ENCODE peak calls at places on chromosomes 16 and 17, in nine cellular contexts. C is GM23338, Q is HCT116, P is sigmoid colon, L is GM12892, J is upper lobe of left lung, H is stomach, F is prostate gland, R is HL-60. K is an unnamed sample.
A peak's percentile ranks its signal among the peaks of the same experiment; 100 is the strongest.

GRCh38 chr17:73924488-73925186 is 278.8 kb upstream of the RPL38 start:
- DNase-seq in C (no peak), Q (no peak), P (no peak), L (no peak), J (no peak), H (no peak), F (no peak), R (no peak), K (no peak)

GRCh38 chr17:32813021-32813420 is 63.9 kb downstream of the MYO1D start:
- DNase-seq in C (no peak), Q (no peak), P (no peak), L (no peak), J (no peak), H (no peak), F (no peak), R (no peak), K (no peak)

GRCh38 chr17:13601317-13601775 is 383 bp downstream of the HS3ST3A1 start:
- DNase-seq in C (peak; percentile 48), Q (no peak), P (peak; percentile 65), L (peak; percentile 10), J (no peak), H (no peak), F (no peak), R (no peak), K (no peak)

GRCh38 chr17:68489919-68490318 is 22.3 kb upstream of the PRKAR1A start:
- DNase-seq in C (no peak), Q (no peak), P (no peak), L (no peak), J (no peak), H (no peak), F (no peak), R (no peak), K (no peak)

GRCh38 chr16:27963471-27963965 is 100.0 kb downstream of the GSG1L start:
- DNase-seq in C (no peak), Q (no peak), P (peak; percentile 13), L (no peak), J (no peak), H (no peak), F (no peak), R (no peak), K (no peak)

GRCh38 chr17:32928527-32929287 is 754 bp downstream of the TMEM98 start:
- DNase-seq in C (no peak), Q (no peak), P (no peak), L (no peak), J (no peak), H (no peak), F (no peak), R (no peak), K (no peak)

GRCh38 chr17:3710951-3711383 is 12.7 kb upstream of the HASPIN start:
- DNase-seq in C (peak; percentile 41), Q (no peak), P (no peak), L (peak; percentile 72), J (peak; percentile 52), H (no peak), F (no peak), R (no peak), K (no peak)

GRCh38 chr16:1010266-1010665 is 28.7 kb downstream of the SOX8 start:
- DNase-seq in C (no peak), Q (no peak), P (no peak), L (no peak), J (no peak), H (no peak), F (no peak), R (no peak), K (no peak)

GRCh38 chr17:37239690-37240344 is 136.0 kb upstream of the C17orf78 start:
- DNase-seq in C (peak; percentile 33), Q (peak; percentile 3), P (no peak), L (no peak), J (no peak), H (no peak), F (no peak), R (no peak), K (no peak)

GRCh38 chr17:45722161-45722560 is 62.0 kb upstream of the CRHR1 start:
- DNase-seq in C (peak; percentile 77), Q (peak; percentile 16), P (no peak), L (no peak), J (no peak), H (no peak), F (no peak), R (no peak), K (no peak)

GRCh38 chr17:83085103-83085502 is 5.7 kb downstream of the METRNL start:
- DNase-seq in C (no peak), Q (no peak), P (no peak), L (no peak), J (no peak), H (no peak), F (no peak), R (no peak), K (no peak)

GRCh38 chr17:75611746-75612437 is 21.3 kb upstream of the SMIM5 start:
- DNase-seq in C (no peak), Q (no peak), P (no peak), L (no peak), J (no peak), H (no peak), F (no peak), R (no peak), K (no peak)

GRCh38 chr17:80367510-80367909 is 47.5 kb upstream of the ENDOV start:
- DNase-seq in C (peak; percentile 19), Q (no peak), P (peak; percentile 29), L (no peak), J (no peak), H (no peak), F (no peak), R (no peak), K (no peak)

GRCh38 chr17:80365001-80365965 is 49.7 kb upstream of the ENDOV start:
- DNase-seq in C (no peak), Q (no peak), P (peak; percentile 45), L (no peak), J (no peak), H (no peak), F (no peak), R (no peak), K (peak; percentile 40)

GRCh38 chr17:80363518-80364090 is 51.4 kb upstream of the ENDOV start:
- DNase-seq in C (no peak), Q (no peak), P (peak; percentile 65), L (no peak), J (no peak), H (no peak), F (no peak), R (no peak), K (no peak)

GRCh38 chr17:80364091-80364691 is 50.8 kb upstream of the ENDOV start:
- DNase-seq in C (peak; percentile 65), Q (peak; percentile 8), P (peak; percentile 65), L (no peak), J (no peak), H (no peak), F (no peak), R (peak; percentile 39), K (peak; percentile 50)

DNA sequence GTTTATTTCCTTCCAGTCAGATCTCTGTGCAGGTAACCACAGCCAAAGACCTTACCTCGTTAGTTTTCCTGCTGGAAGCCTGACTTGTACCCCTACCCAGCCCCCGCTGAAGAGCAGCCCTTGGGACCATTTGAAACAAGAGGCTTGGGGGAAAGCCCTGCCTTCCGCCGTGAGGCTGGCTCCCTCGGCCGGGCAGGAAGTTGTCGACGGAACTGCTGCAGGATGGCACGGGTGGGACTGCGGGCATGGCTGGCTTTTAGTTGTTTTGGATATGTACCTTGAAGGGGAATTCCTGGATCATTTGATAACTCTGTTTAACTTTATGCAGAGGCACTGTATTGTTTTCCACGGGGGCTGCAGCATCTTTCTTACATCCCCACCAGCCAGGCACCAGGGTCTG is 49.0 kb upstream of the ENDOV start:
- DNase-seq in C (no peak), Q (no peak), P (peak; percentile 55), L (no peak), J (no peak), H (no peak), F (no peak), R (no peak), K (no peak)
- TF ChIP-seq POLR2AphosphoS5 in C (no peak), Q (no peak), P (no peak), L (no peak), J (no peak), H (no peak), F (no peak), R (no peak), K (no peak)

DNA sequence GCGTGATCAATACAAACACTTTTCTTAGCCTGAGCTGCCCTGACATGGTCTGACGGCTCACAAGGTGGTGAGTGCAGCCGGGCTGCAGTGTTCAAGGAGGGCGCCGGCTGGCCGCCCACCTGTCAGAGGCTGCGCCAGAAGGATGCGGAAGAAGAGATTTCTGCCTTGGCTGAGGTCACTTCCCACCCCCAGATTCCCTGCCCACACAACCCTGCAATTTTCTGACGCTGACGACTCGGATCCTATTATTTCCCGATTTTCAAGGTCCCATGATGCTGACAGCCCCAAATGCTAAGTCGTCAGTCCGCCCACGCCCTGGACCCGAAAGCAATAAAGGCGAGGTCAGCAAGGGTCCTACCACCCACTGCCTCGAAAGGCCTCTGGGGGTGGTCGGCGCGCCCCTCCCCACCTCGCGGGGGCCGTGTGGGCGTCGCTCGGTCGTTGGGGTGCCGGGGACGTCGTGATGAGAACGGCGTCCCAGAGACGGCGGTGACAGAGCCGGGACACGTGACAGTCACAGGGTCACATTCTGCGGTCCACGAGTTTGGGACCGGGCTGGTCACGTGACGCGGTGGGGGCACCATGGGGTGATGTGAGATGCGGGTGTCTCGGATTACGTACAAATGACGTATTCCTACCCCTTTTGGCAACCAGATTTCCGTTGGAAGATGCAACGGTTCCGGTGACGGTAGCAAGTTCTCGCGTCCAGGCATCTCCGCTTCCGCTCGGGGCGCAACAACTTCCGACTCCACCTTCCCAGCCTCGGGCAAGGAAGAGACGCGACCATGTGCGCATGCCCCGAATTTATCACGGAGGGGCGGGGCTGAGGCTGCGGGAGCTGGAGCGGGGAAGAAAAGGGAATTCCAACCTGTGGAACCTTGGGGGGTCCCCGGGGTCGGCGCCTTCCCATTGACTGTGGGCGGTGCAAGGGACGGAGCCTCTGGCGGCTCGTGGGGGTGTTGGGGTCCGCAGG is at the start of gene STX4:
- DNase-seq in C (peak; percentile 99), Q (peak; percentile 89), P (peak; percentile 99), L (peak; percentile 87), J (peak; percentile 99), H (peak; percentile 99), F (peak; percentile 96), R (peak; percentile 99), K (peak; percentile 97)
- TF ChIP-seq POLR2AphosphoS5 in C (no peak), Q (peak; percentile 38), P (peak; percentile 75), L (no peak), J (peak; percentile 96), H (peak; percentile 71), F (peak; percentile 96), R (peak; percentile 69), K (peak; percentile 95)

DNA sequence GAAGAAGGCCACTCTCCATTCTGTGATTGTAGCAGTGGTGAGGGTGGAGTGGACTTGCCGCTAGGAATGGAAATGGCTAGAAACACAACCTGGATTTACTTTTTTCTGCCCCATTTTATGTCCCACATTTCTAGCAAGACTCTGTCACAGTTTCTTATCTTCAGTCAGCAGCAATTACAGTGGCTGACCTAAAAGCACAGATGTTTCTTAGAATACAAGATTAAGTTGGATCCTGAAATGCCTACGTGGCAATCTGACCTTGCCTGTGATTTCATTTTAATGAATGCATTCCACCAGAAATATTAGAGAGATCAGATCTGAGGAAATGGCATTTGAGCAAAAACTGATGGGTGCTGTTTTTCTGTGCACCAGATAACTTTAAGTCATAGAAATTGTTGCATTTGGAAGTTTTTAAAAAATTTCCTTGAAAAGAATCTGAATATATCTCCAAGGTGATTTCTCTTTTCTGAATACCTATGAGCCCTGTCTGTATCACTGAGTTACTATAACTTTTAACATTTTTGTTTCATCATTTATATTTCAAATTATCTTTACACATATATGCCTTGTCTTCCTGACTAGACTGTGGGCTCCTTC is 5.4 kb downstream of the HEATR3 start:
- DNase-seq in C (no peak), Q (no peak), P (no peak), L (no peak), J (no peak), H (no peak), F (no peak), R (no peak), K (no peak)
- TF ChIP-seq POLR2AphosphoS5 in C (no peak), Q (no peak), P (no peak), L (no peak), J (no peak), H (no peak), F (no peak), R (no peak), K (no peak)

GRCh38 chr16:79600636-79601091 is at the start of gene MAF:
- DNase-seq in C (peak; percentile 91), Q (no peak), P (peak; percentile 95), L (no peak), J (peak; percentile 97), H (peak; percentile 95), F (peak; percentile 99), R (no peak), K (peak; percentile 82)
- TF ChIP-seq POLR2AphosphoS5 in C (no peak), Q (no peak), P (peak; percentile 79), L (no peak), J (peak; percentile 34), H (peak; percentile 11), F (peak; percentile 95), R (no peak), K (peak; percentile 50)

K was measured in breast epithelium.